ENCODE peak calls at places on chromosomes 5 and 9, in six cellular contexts. R, C, V, B, K and W are unnamed samples.

GRCh38 chr5:111248571-111248970 is 24.4 kb downstream of the CAMK4 start:
- DNase-seq in C (no peak), V (no peak), R (no peak), K (no peak), B (no peak), W (no peak)

GRCh38 chr5:90940227-90940995 is 381.8 kb downstream of the ADGRV1 start:
- DNase-seq in C (peak; percentile 41), B (no peak), K (no peak), V (peak; percentile 60), R (no peak), W (peak; percentile 58)

GRCh38 chr9:88745281-88746001 is 210.5 kb downstream of the NXNL2 start:
- DNase-seq in K (no peak), B (peak; percentile 76), V (no peak), R (no peak), C (no peak), W (no peak)

GRCh38 chr5:25716680-25717079 is 1071.9 kb upstream of the CDH10 start:
- DNase-seq in R (no peak), B (no peak), C (no peak), K (no peak), V (no peak), W (no peak)

GRCh38 chr9:105021917-105022316 is 94.0 kb upstream of the ABCA1 start:
- DNase-seq in V (no peak), C (no peak), B (no peak), K (no peak), R (no peak), W (no peak)

GRCh38 chr5:65101706-65102105 is 333.0 kb downstream of the CWC27 start:
- DNase-seq in C (no peak), V (no peak), K (no peak), R (no peak), B (no peak), W (no peak)

GRCh38 chr9:94783121-94783664 is 56.7 kb downstream of the AOPEP start:
- DNase-seq in B (peak; percentile 78), V (peak; percentile 80), K (no peak), C (peak; percentile 99), R (peak; percentile 34), W (peak; percentile 95)

GRCh38 chr5:181241393-181241975 is 2.2 kb downstream of the RACK1 start:
- DNase-seq in K (no peak), B (peak; percentile 75), R (no peak), V (no peak), C (peak; percentile 43), W (peak; percentile 82)

GRCh38 chr9:129454468-129455067 is 166.3 kb downstream of the C9orf50 start:
- DNase-seq in K (no peak), C (no peak), V (no peak), R (no peak), B (no peak), W (no peak)

GRCh38 chr5:65062684-65063083 is 294.0 kb downstream of the CWC27 start:
- DNase-seq in K (no peak), B (peak; percentile 97), V (peak; percentile 37), C (peak; percentile 81), R (no peak), W (peak; percentile 88)

GRCh38 chr5:151799407-151799806 is 27.7 kb downstream of the G3BP1 start:
- DNase-seq in C (no peak), V (no peak), R (no peak), B (no peak), K (no peak), W (peak; percentile 38)

GRCh38 chr5:148393390-148393741 is 9.6 kb downstream of the FBXO38 start:
- DNase-seq in K (no peak), R (no peak), B (no peak), C (no peak), V (no peak), W (no peak)

GRCh38 chr9:86304236-86304730 is 21.9 kb upstream of the ISCA1 start:
- DNase-seq in R (no peak), K (no peak), C (no peak), V (no peak), B (no peak), W (no peak)

GRCh38 chr5:73180561-73180960 is 7.6 kb downstream of the TMEM174 start:
- DNase-seq in C (no peak), B (no peak), V (peak; percentile 94), K (no peak), R (no peak), W (no peak)

GRCh38 chr5:143413964-143414669 is 10.6 kb upstream of the NR3C1 start:
- DNase-seq in B (no peak), C (peak; percentile 64), V (no peak), K (no peak), R (peak; percentile 17), W (no peak)

GRCh38 chr5:41406424-41406823 is 104.0 kb downstream of the PLCXD3 start:
- DNase-seq in V (peak; percentile 59), R (no peak), K (no peak), B (no peak), C (no peak), W (no peak)

GRCh38 chr9:79224672-79225433 is 346.9 kb upstream of the TLE4 start:
- DNase-seq in C (peak; percentile 44), R (no peak), K (no peak), V (no peak), B (peak; percentile 71), W (peak; percentile 84)

GRCh38 chr5:152634596-152634995 is 229.5 kb upstream of the NMUR2 start:
- DNase-seq in V (no peak), B (no peak), C (no peak), K (no peak), R (no peak), W (no peak)

GRCh38 chr9:77763566-77763965 is 115.4 kb upstream of the GNA14 start:
- DNase-seq in B (no peak), K (no peak), C (no peak), V (no peak), R (no peak), W (no peak)

GRCh38 chr5:36692791-36693763 is 86.7 kb downstream of the SLC1A3 start:
- DNase-seq in B (peak; percentile 83), C (peak; percentile 70), K (peak; percentile 50), V (peak; percentile 61), R (peak; percentile 79), W (peak; percentile 50)

GRCh38 chr9:73148447-73148937 is 3.2 kb upstream of the ANXA1 start:
- DNase-seq in B (no peak), R (no peak), V (no peak), K (no peak), C (no peak), W (no peak)

GRCh38 chr5:17114233-17114632 is 103.2 kb upstream of the BASP1 start:
- DNase-seq in K (no peak), V (peak; percentile 42), B (no peak), R (no peak), C (no peak), W (no peak)

GRCh38 chr5:127369772-127370171 is 79.2 kb downstream of the MEGF10 start:
- DNase-seq in C (peak; percentile 100), V (no peak), B (no peak), R (no peak), K (no peak), W (no peak)

GRCh38 chr5:142960309-142960696 is 190.1 kb downstream of the ARHGAP26 start:
- DNase-seq in R (no peak), C (peak; percentile 44), B (peak; percentile 56), V (peak; percentile 73), K (no peak), W (peak; percentile 94)

GRCh38 chr9:14994738-14995137 is 84.5 kb upstream of the FREM1 start:
- DNase-seq in C (no peak), V (no peak), R (no peak), B (no peak), K (no peak), W (no peak)

GRCh38 chr5:88116396-88116795 is 152.2 kb downstream of the TMEM161B start:
- DNase-seq in B (no peak), C (no peak), K (no peak), R (no peak), V (no peak), W (no peak)

GRCh38 chr5:143314664-143315063 is 88.8 kb downstream of the NR3C1 start:
- DNase-seq in B (peak; percentile 69), C (peak; percentile 59), R (no peak), K (no peak), V (peak; percentile 39), W (peak; percentile 62)

GRCh38 chr5:88826959-88827585 is 55.9 kb downstream of the MEF2C start:
- DNase-seq in R (peak; percentile 20), C (peak; percentile 15), B (peak; percentile 15), K (peak; percentile 53), V (peak; percentile 54), W (peak; percentile 58)

GRCh38 chr5:131563434-131564228 is 71.4 kb downstream of the RAPGEF6 start:
- DNase-seq in C (no peak), B (no peak), K (no peak), V (no peak), R (no peak), W (no peak)

GRCh38 chr5:52838306-52839015 is 50.7 kb downstream of the ITGA1 start:
- DNase-seq in R (no peak), K (no peak), B (no peak), C (no peak), V (peak; percentile 86), W (peak; percentile 55)

GRCh38 chr9:17536027-17536426 is 42.8 kb upstream of the SH3GL2 start:
- DNase-seq in K (no peak), R (no peak), B (no peak), C (no peak), V (no peak), W (no peak)

GRCh38 chr9:131635285-131635684 is 90.0 kb downstream of the PRRT1B start:
- DNase-seq in B (peak; percentile 96), K (peak; percentile 44), V (peak; percentile 95), R (peak; percentile 57), C (peak; percentile 93), W (peak; percentile 86)

GRCh38 chr5:1510631-1511030 is 13.1 kb downstream of the LPCAT1 start:
- DNase-seq in R (peak; percentile 4), V (no peak), C (no peak), B (no peak), K (no peak), W (no peak)

GRCh38 chr5:149422429-149423286 is 43.6 kb upstream of the IL17B start:
- DNase-seq in V (peak; percentile 24), B (peak; percentile 56), C (no peak), K (no peak), R (peak; percentile 75), W (peak; percentile 69)

GRCh38 chr9:127612993-127613954 is 1.2 kb downstream of the STXBP1 start:
- DNase-seq in K (no peak), C (peak; percentile 65), V (peak; percentile 45), B (peak; percentile 72), R (peak; percentile 83), W (peak; percentile 68)

GRCh38 chr5:76412511-76412910 is 9.4 kb downstream of the IQGAP2 start:
- DNase-seq in K (no peak), B (no peak), R (no peak), V (no peak), C (no peak), W (no peak)

GRCh38 chr5:81577091-81577490 is 173.8 kb downstream of the SSBP2 start:
- DNase-seq in K (no peak), R (no peak), B (no peak), V (no peak), C (no peak), W (no peak)

GRCh38 chr5:5421149-5421960 is 1.1 kb upstream of the ICE1 start:
- DNase-seq in V (no peak), K (no peak), B (peak; percentile 15), R (no peak), C (no peak), W (peak; percentile 21)